ENCODE peak calls at places on chromosomes 13 and 19, in ten cellular contexts. I is Karpas-422, A is thoracic aorta, R is fibroblast of lung, U is psoas muscle, M is pancreas, Y is PC-3, S is ascending aorta, V is heart right ventricle, W is thyroid gland. O is an unnamed sample.

GRCh38 chr13:111304041-111304544 is 16.3 kb upstream of the TEX29 start:
- DNase-seq in W (no peak), I (no peak), R (no peak), V (no peak), S (no peak), Y (no peak), M (no peak), U (no peak), A (no peak), O (no peak)

GRCh38 chr19:16384688-16385087 is 60.1 kb downstream of the KLF2 start:
- DNase-seq in Y (no peak), U (peak; percentile 75), V (no peak), W (peak; percentile 96), M (no peak), A (no peak), I (no peak), S (no peak), R (no peak), O (no peak)

GRCh38 chr13:100130092-100130491 is 41.2 kb downstream of the PCCA start:
- DNase-seq in U (no peak), W (peak; percentile 49), Y (peak; percentile 7), M (no peak), V (no peak), S (no peak), A (no peak), I (no peak), R (no peak), O (peak; percentile 83)

GRCh38 chr13:95479706-95480105 is 72.8 kb upstream of the CLDN10 start:
- DNase-seq in V (no peak), I (no peak), U (no peak), S (no peak), M (no peak), Y (no peak), R (no peak), A (no peak), W (no peak), O (no peak)

GRCh38 chr13:45682494-45683008 is 19.6 kb upstream of the CBY2 start:
- DNase-seq in R (no peak), Y (no peak), U (no peak), M (no peak), I (no peak), S (no peak), W (no peak), A (no peak), V (no peak), O (no peak)

GRCh38 chr13:103238441-103238840 is 172.2 kb upstream of the SLC10A2 start:
- DNase-seq in V (no peak), M (no peak), A (no peak), I (no peak), W (no peak), R (no peak), U (no peak), S (no peak), Y (no peak), O (no peak)

GRCh38 chr19:13215572-13216380 is 65.6 kb downstream of the IER2 start:
- DNase-seq in R (no peak), Y (peak; percentile 26), V (no peak), U (no peak), S (no peak), M (no peak), A (no peak), W (no peak), I (peak; percentile 29), O (peak; percentile 64)

GRCh38 chr19:48997972-48998371 is 4.3 kb downstream of the RUVBL2 start:
- DNase-seq in M (peak; percentile 70), W (peak; percentile 20), U (no peak), S (no peak), V (no peak), R (peak; percentile 43), I (peak; percentile 88), A (no peak), Y (peak; percentile 63), O (peak; percentile 55)

GRCh38 chr13:105083986-105084385 is 1451.5 kb downstream of the EFNB2 start:
- DNase-seq in V (no peak), S (no peak), R (no peak), Y (no peak), A (no peak), M (no peak), U (no peak), I (no peak), W (no peak), O (no peak)

GRCh38 chr13:113886561-113887112 is 22.8 kb upstream of the GAS6 start:
- DNase-seq in S (no peak), V (no peak), A (no peak), U (no peak), Y (no peak), R (no peak), W (no peak), M (no peak), I (no peak), O (no peak)

GRCh38 chr13:113888701-113889330 is 24.9 kb upstream of the GAS6 start:
- DNase-seq in U (no peak), V (no peak), W (no peak), S (no peak), M (no peak), I (no peak), Y (no peak), R (no peak), A (no peak), O (no peak)

GRCh38 chr13:113890758-113891480 is 27.0 kb upstream of the GAS6 start:
- DNase-seq in S (no peak), W (no peak), I (no peak), A (no peak), V (no peak), R (no peak), M (no peak), U (no peak), Y (no peak), O (no peak)

GRCh38 chr13:113887700-113888201 is 23.9 kb upstream of the GAS6 start:
- DNase-seq in I (no peak), V (no peak), W (peak; percentile 70), A (no peak), R (peak; percentile 53), M (no peak), S (no peak), Y (no peak), U (no peak), O (peak; percentile 91)

DNA sequence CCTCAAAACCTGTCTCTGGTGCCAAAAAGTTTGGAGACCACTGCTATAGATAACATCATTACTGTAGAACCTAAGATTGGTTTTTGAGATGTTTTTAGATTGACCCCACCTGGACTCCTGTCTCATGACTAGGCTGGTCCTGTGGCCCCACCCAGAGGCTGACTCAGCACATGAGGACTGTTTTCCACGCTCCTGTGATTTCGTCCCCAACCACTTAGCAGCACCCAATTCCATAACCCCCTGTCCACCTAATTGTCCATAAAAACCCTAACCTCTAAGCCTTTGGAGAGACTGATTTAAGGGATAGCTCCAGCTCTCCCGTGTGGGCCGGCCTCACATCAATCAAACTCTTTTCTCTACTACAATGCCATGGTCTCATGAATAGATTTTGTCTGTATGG is 25.6 kb upstream of the GAS6 start:
- DNase-seq in I (no peak), U (no peak), V (no peak), A (no peak), W (peak; percentile 31), S (no peak), M (no peak), R (no peak), Y (no peak), O (no peak)
- H3K4me3 ChIP-seq in I (no peak overlapping the region), U (no peak overlapping the region), V (no peak overlapping the region), A (no peak overlapping the region), W (no peak overlapping the region), S (no peak overlapping the region), M (no peak overlapping the region), R (no peak overlapping the region), Y (no peak overlapping the region), O (no peak overlapping the region)

GRCh38 chr19:52453324-52454094 is at the start of gene ZNF578:
- DNase-seq in A (peak; percentile 33), U (peak; percentile 88), M (peak; percentile 79), W (peak; percentile 85), S (no peak), R (peak; percentile 91), I (no peak), V (peak; percentile 85), Y (no peak), O (peak; percentile 84)
- H3K9me3 ChIP-seq in A (peaks cover 28% of the 10 kb centered on the region), U (peaks cover 49% of the 10 kb centered on the region), M (peaks cover 6% of the 10 kb centered on the region), W (no peaks in the 10 kb centered on the region), S (peaks cover 44% of the 10 kb centered on the region), R (no peaks in the 10 kb centered on the region), I (peaks cover 16% of the 10 kb centered on the region), V (no peaks in the 10 kb centered on the region), Y (peaks cover 70% of the 10 kb centered on the region), O (peaks cover 29% of the 10 kb centered on the region)

GRCh38 chr19:4415352-4415751 is 12.9 kb downstream of the CHAF1A start:
- DNase-seq in V (no peak), U (no peak), R (no peak), A (no peak), I (no peak), Y (no peak), S (no peak), W (no peak), M (no peak), O (no peak)
- H3K36me3 ChIP-seq in V (no peaks in the 10 kb centered on the region), U (no peaks in the 10 kb centered on the region), R (peaks cover 6% of the 10 kb centered on the region), A (no peaks in the 10 kb centered on the region), I (peaks cover 35% of the 10 kb centered on the region), Y (peaks cover 12% of the 10 kb centered on the region), S (no peaks in the 10 kb centered on the region), W (no peaks in the 10 kb centered on the region), M (no peaks in the 10 kb centered on the region), O (peaks cover 17% of the 10 kb centered on the region)

DNA sequence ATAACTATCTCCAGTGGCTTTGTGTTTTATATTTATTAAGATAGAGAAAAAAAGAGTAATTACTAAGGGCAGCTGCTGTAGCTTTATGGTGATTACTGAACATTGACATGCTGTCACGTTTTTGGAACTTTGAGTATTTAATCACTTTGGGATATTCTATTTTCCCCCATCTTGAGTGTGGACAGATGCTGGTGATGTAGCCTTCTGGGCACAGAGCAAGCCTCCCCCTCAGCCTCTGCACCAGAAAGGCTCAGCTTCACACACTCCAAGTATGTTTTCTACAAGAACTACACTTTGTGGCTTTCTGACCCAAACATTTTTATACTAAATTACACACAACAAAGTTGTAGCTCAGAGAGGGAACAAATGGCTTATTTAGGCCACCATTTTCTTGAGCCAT is 1.1 kb downstream of the ALOX5AP start:
- DNase-seq in V (no peak), I (peak; percentile 66), R (no peak), M (no peak), Y (no peak), S (no peak), U (no peak), A (no peak), W (no peak), O (no peak)
- H3K4me3 ChIP-seq in V (no peak overlapping the region), I (peak overlapping the region; percentile 73), R (no peak overlapping the region), M (no peak overlapping the region), Y (no peak overlapping the region), S (peak overlapping the region; percentile 27), U (no peak overlapping the region), A (peak overlapping the region; percentile 52), W (no peak overlapping the region), O (no peak overlapping the region)

GRCh38 chr19:19711306-19711933 is 21.5 kb downstream of the ZNF14 start:
- DNase-seq in I (peak; percentile 41), R (no peak), W (no peak), S (no peak), V (no peak), M (no peak), Y (no peak), A (no peak), U (no peak), O (no peak)
- H3K9me3 ChIP-seq in I (peaks cover 81% of the 10 kb centered on the region), R (peaks cover 11% of the 10 kb centered on the region), W (peaks cover 28% of the 10 kb centered on the region), S (peaks cover 100% of the 10 kb centered on the region), V (peaks cover 15% of the 10 kb centered on the region), M (peaks cover 27% of the 10 kb centered on the region), Y (peaks cover 83% of the 10 kb centered on the region), A (peaks cover 100% of the 10 kb centered on the region), U (peaks cover 96% of the 10 kb centered on the region), O (peaks cover 90% of the 10 kb centered on the region)